ENCODE peak calls at places on chromosomes 5 and 9, in eight cellular contexts. One of them, this sample, is unnamed. For H3K4me1, the result is how much of the 10 kb centered on the place peaks cover.

GRCh38 chr5:97764700-97765099 is 581.7 kb upstream of the RIOK2 start:
- DNase-seq in aorta: no peak
- DNase-seq in cardiac muscle cell: no peak
- DNase-seq in GM23338: no peak
- DNase-seq in A673: no peak
- DNase-seq in PC-9: no peak
- DNase-seq in suprapubic skin: no peak
- DNase-seq in adrenal gland: no peak
- DNase-seq in this sample: no peak

GRCh38 chr5:133240425-133241091 is 188.7 kb downstream of the HSPA4 start:
- DNase-seq in suprapubic skin: no peak
- DNase-seq in A673: peak
- DNase-seq in aorta: no peak
- DNase-seq in PC-9: peak
- DNase-seq in GM23338: no peak
- DNase-seq in adrenal gland: peak
- DNase-seq in cardiac muscle cell: no peak
- DNase-seq in this sample: no peak

GRCh38 chr9:89431930-89432725 is 65.8 kb downstream of the SEMA4D start:
- DNase-seq in aorta: no peak
- DNase-seq in A673: no peak
- DNase-seq in GM23338: no peak
- DNase-seq in suprapubic skin: no peak
- DNase-seq in PC-9: peak
- DNase-seq in adrenal gland: no peak
- DNase-seq in cardiac muscle cell: no peak
- DNase-seq in this sample: no peak

GRCh38 chr9:117691367-117691766 is 12.8 kb upstream of the TLR4 start:
- DNase-seq in cardiac muscle cell: no peak
- DNase-seq in A673: no peak
- DNase-seq in suprapubic skin: no peak
- DNase-seq in aorta: no peak
- DNase-seq in PC-9: no peak
- DNase-seq in adrenal gland: no peak
- DNase-seq in GM23338: no peak
- DNase-seq in this sample: no peak

GRCh38 chr5:15431923-15432322 is 68.1 kb upstream of the FBXL7 start:
- DNase-seq in suprapubic skin: no peak
- DNase-seq in aorta: no peak
- DNase-seq in PC-9: no peak
- DNase-seq in A673: no peak
- DNase-seq in GM23338: no peak
- DNase-seq in adrenal gland: no peak
- DNase-seq in cardiac muscle cell: no peak
- DNase-seq in this sample: no peak

GRCh38 chr5:163407034-163407652 is 30.3 kb upstream of the CCNG1 start:
- DNase-seq in suprapubic skin: no peak
- DNase-seq in GM23338: no peak
- DNase-seq in adrenal gland: no peak
- DNase-seq in cardiac muscle cell: peak
- DNase-seq in aorta: no peak
- DNase-seq in PC-9: no peak
- DNase-seq in A673: peak
- DNase-seq in this sample: peak

GRCh38 chr9:114908104-114908621 is 22.2 kb downstream of the TNFSF8 start:
- DNase-seq in PC-9: peak
- DNase-seq in aorta: no peak
- DNase-seq in suprapubic skin: no peak
- DNase-seq in cardiac muscle cell: no peak
- DNase-seq in GM23338: no peak
- DNase-seq in adrenal gland: no peak
- DNase-seq in A673: no peak
- DNase-seq in this sample: no peak

GRCh38 chr9:69758001-69758730 is 1.6 kb downstream of the PTAR1 start:
- DNase-seq in aorta: no peak
- DNase-seq in cardiac muscle cell: peak
- DNase-seq in suprapubic skin: no peak
- DNase-seq in adrenal gland: no peak
- DNase-seq in PC-9: no peak
- DNase-seq in A673: no peak
- DNase-seq in GM23338: peak
- DNase-seq in this sample: peak

GRCh38 chr5:75045071-75045470 is 7.3 kb downstream of the GCNT4 start:
- DNase-seq in cardiac muscle cell: no peak
- DNase-seq in adrenal gland: no peak
- DNase-seq in suprapubic skin: no peak
- DNase-seq in A673: no peak
- DNase-seq in PC-9: no peak
- DNase-seq in aorta: no peak
- DNase-seq in GM23338: no peak
- DNase-seq in this sample: no peak

GRCh38 chr9:5871785-5872184 is 18.9 kb upstream of the MLANA start:
- DNase-seq in adrenal gland: no peak
- DNase-seq in suprapubic skin: no peak
- DNase-seq in cardiac muscle cell: no peak
- DNase-seq in aorta: no peak
- DNase-seq in PC-9: no peak
- DNase-seq in GM23338: no peak
- DNase-seq in A673: no peak
- DNase-seq in this sample: no peak

GRCh38 chr9:111916234-111916645 is 19.6 kb downstream of the UGCG start:
- DNase-seq in cardiac muscle cell: no peak
- DNase-seq in aorta: no peak
- DNase-seq in PC-9: no peak
- DNase-seq in GM23338: no peak
- DNase-seq in suprapubic skin: no peak
- DNase-seq in adrenal gland: no peak
- DNase-seq in A673: no peak
- DNase-seq in this sample: no peak

GRCh38 chr9:111915425-111915758 is 18.8 kb downstream of the UGCG start:
- DNase-seq in cardiac muscle cell: no peak
- DNase-seq in suprapubic skin: no peak
- DNase-seq in aorta: no peak
- DNase-seq in A673: no peak
- DNase-seq in PC-9: no peak
- DNase-seq in adrenal gland: no peak
- DNase-seq in GM23338: no peak
- DNase-seq in this sample: no peak

GRCh38 chr9:111917201-111917600 is 20.6 kb downstream of the UGCG start:
- DNase-seq in A673: no peak
- DNase-seq in adrenal gland: no peak
- DNase-seq in aorta: no peak
- DNase-seq in cardiac muscle cell: no peak
- DNase-seq in GM23338: no peak
- DNase-seq in PC-9: no peak
- DNase-seq in suprapubic skin: no peak
- DNase-seq in this sample: no peak

GRCh38 chr9:111913159-111913558 is 16.5 kb downstream of the UGCG start:
- DNase-seq in PC-9: no peak
- DNase-seq in suprapubic skin: no peak
- DNase-seq in GM23338: no peak
- DNase-seq in aorta: no peak
- DNase-seq in A673: no peak
- DNase-seq in adrenal gland: no peak
- DNase-seq in cardiac muscle cell: no peak
- DNase-seq in this sample: no peak

DNA sequence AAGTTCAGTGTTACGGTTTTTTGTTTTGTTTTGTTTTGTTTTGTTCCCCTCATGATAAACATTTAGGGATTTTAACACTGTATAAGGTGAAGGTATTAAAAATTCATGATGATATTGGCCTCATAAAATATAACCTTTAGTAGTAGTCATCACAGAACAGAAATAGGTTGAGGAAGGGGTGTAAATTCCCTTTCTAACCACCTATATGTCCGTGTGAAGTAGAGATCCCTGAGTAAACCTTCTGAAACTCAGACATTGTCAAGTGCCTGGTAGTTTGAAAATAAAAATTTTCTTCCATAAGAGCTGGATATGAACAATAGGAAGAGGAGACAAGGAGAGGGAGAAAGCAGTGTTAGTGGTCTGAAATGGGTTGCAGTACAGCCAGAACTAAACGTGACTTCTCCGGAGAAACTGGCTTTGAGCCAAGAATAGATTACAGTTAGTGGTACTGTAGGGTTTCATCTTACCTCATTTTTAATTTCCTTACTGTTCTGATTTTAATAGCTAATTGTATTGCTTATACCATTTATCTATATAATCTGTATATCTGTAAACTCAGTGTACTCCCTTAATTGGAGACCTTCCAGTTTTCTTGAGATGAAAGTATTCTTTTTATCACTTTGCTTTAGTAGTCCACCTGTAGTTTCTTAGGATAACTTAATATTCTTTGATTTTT is 18.3 kb downstream of the UGCG start:
- DNase-seq in A673: peak
- DNase-seq in GM23338: no peak
- DNase-seq in suprapubic skin: no peak
- DNase-seq in PC-9: no peak
- DNase-seq in aorta: no peak
- DNase-seq in adrenal gland: no peak
- DNase-seq in cardiac muscle cell: peak
- DNase-seq in this sample: no peak
- H3K4me1 ChIP-seq in A673: under half
- H3K4me1 ChIP-seq in GM23338: under half
- H3K4me1 ChIP-seq in suprapubic skin: under half
- H3K4me1 ChIP-seq in PC-9: under half
- H3K4me1 ChIP-seq in aorta: under half
- H3K4me1 ChIP-seq in adrenal gland: half or more
- H3K4me1 ChIP-seq in cardiac muscle cell: under half
- H3K4me1 ChIP-seq in this sample: under half

GRCh38 chr9:134344821-134345310 is 18.6 kb downstream of the RXRA start:
- DNase-seq in aorta: no peak
- DNase-seq in suprapubic skin: no peak
- DNase-seq in cardiac muscle cell: no peak
- DNase-seq in GM23338: no peak
- DNase-seq in PC-9: no peak
- DNase-seq in adrenal gland: no peak
- DNase-seq in A673: no peak
- DNase-seq in this sample: no peak

GRCh38 chr9:134345737-134346136 is 19.5 kb downstream of the RXRA start:
- DNase-seq in A673: no peak
- DNase-seq in adrenal gland: no peak
- DNase-seq in PC-9: no peak
- DNase-seq in cardiac muscle cell: no peak
- DNase-seq in GM23338: no peak
- DNase-seq in suprapubic skin: no peak
- DNase-seq in aorta: no peak
- DNase-seq in this sample: no peak

GRCh38 chr9:134343637-134344036 is 17.4 kb downstream of the RXRA start:
- DNase-seq in GM23338: no peak
- DNase-seq in suprapubic skin: no peak
- DNase-seq in PC-9: no peak
- DNase-seq in aorta: no peak
- DNase-seq in adrenal gland: no peak
- DNase-seq in A673: no peak
- DNase-seq in cardiac muscle cell: no peak
- DNase-seq in this sample: no peak

GRCh38 chr9:134342746-134343115 is 16.5 kb downstream of the RXRA start:
- DNase-seq in adrenal gland: no peak
- DNase-seq in A673: no peak
- DNase-seq in GM23338: no peak
- DNase-seq in aorta: no peak
- DNase-seq in suprapubic skin: no peak
- DNase-seq in PC-9: no peak
- DNase-seq in cardiac muscle cell: no peak
- DNase-seq in this sample: no peak

GRCh38 chr9:134344068-134344820 is 18.0 kb downstream of the RXRA start:
- DNase-seq in aorta: no peak
- DNase-seq in GM23338: peak
- DNase-seq in PC-9: no peak
- DNase-seq in cardiac muscle cell: no peak
- DNase-seq in suprapubic skin: no peak
- DNase-seq in A673: peak
- DNase-seq in adrenal gland: peak
- DNase-seq in this sample: no peak
- H3K4me1 ChIP-seq in aorta: under half
- H3K4me1 ChIP-seq in GM23338: under half
- H3K4me1 ChIP-seq in PC-9: under half
- H3K4me1 ChIP-seq in cardiac muscle cell: under half
- H3K4me1 ChIP-seq in suprapubic skin: half or more
- H3K4me1 ChIP-seq in A673: under half
- H3K4me1 ChIP-seq in adrenal gland: half or more
- H3K4me1 ChIP-seq in this sample: under half

DNA sequence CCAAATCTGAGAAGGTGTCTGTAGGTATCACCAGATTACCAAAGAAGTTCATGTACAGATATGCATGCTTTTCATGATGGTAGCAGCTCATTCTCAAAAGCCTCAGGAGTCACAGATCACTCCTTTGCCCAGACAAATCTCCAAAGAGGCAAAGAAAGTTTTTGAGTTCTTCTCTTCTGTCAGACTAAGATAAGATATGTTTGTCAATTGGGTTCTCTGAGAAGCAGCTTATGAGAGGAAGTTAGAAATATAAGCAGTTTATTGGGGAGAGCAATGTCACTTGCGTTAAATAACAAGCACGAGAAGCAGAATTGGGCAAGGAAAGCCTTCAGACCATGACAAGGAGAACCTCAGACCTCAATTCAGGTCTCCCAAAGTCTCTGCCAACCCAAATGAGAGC is 219.2 kb upstream of the KLF4 start:
- DNase-seq in PC-9: no peak
- DNase-seq in A673: no peak
- DNase-seq in suprapubic skin: no peak
- DNase-seq in GM23338: no peak
- DNase-seq in adrenal gland: no peak
- DNase-seq in aorta: no peak
- DNase-seq in cardiac muscle cell: no peak
- DNase-seq in this sample: no peak
- H3K4me1 ChIP-seq in PC-9: under half
- H3K4me1 ChIP-seq in A673: under half
- H3K4me1 ChIP-seq in suprapubic skin: under half
- H3K4me1 ChIP-seq in GM23338: under half
- H3K4me1 ChIP-seq in adrenal gland: under half
- H3K4me1 ChIP-seq in aorta: under half
- H3K4me1 ChIP-seq in cardiac muscle cell: under half
- H3K4me1 ChIP-seq in this sample: under half

GRCh38 chr5:66144799-66145390 is 795 bp downstream of the SREK1 start:
- DNase-seq in cardiac muscle cell: peak
- DNase-seq in A673: no peak
- DNase-seq in adrenal gland: no peak
- DNase-seq in GM23338: no peak
- DNase-seq in PC-9: no peak
- DNase-seq in aorta: no peak
- DNase-seq in suprapubic skin: peak
- DNase-seq in this sample: peak

GRCh38 chr5:66145737-66146136 is 1.6 kb downstream of the SREK1 start:
- DNase-seq in suprapubic skin: no peak
- DNase-seq in aorta: no peak
- DNase-seq in GM23338: no peak
- DNase-seq in cardiac muscle cell: no peak
- DNase-seq in adrenal gland: no peak
- DNase-seq in PC-9: no peak
- DNase-seq in A673: no peak
- DNase-seq in this sample: no peak

GRCh38 chr5:66151491-66151890 is 7.4 kb downstream of the SREK1 start:
- DNase-seq in GM23338: no peak
- DNase-seq in suprapubic skin: no peak
- DNase-seq in cardiac muscle cell: no peak
- DNase-seq in PC-9: no peak
- DNase-seq in A673: no peak
- DNase-seq in aorta: no peak
- DNase-seq in adrenal gland: no peak
- DNase-seq in this sample: no peak

GRCh38 chr5:66151030-66151429 is 6.9 kb downstream of the SREK1 start:
- DNase-seq in suprapubic skin: no peak
- DNase-seq in cardiac muscle cell: no peak
- DNase-seq in GM23338: no peak
- DNase-seq in A673: no peak
- DNase-seq in PC-9: no peak
- DNase-seq in adrenal gland: no peak
- DNase-seq in aorta: no peak
- DNase-seq in this sample: no peak

GRCh38 chr5:66149950-66150349 is 5.8 kb downstream of the SREK1 start:
- DNase-seq in adrenal gland: no peak
- DNase-seq in A673: no peak
- DNase-seq in PC-9: no peak
- DNase-seq in GM23338: no peak
- DNase-seq in aorta: no peak
- DNase-seq in suprapubic skin: no peak
- DNase-seq in cardiac muscle cell: no peak
- DNase-seq in this sample: no peak
- H3K4me1 ChIP-seq in adrenal gland: half or more
- H3K4me1 ChIP-seq in A673: under half
- H3K4me1 ChIP-seq in PC-9: under half
- H3K4me1 ChIP-seq in GM23338: under half
- H3K4me1 ChIP-seq in aorta: under half
- H3K4me1 ChIP-seq in suprapubic skin: under half
- H3K4me1 ChIP-seq in cardiac muscle cell: under half
- H3K4me1 ChIP-seq in this sample: under half

This sample was measured in OCI-LY7.